ENCODE peak calls at places on chromosomes 5 and 9, in seven cellular contexts. R, E, I, O, Q, L and S are unnamed samples.
A peak's percentile ranks its signal among the peaks of the same experiment; 100 is the strongest.

GRCh38 chr5:170681013-170681433 is 102.5 kb upstream of the GABRP start:
- DNase-seq in R (no peak), E (peak; percentile 90), I (no peak), O (peak; percentile 2), Q (peak; percentile 65), L (no peak), S (no peak)

GRCh38 chr9:95506692-95507455 is 9.9 kb downstream of the PTCH1 start:
- DNase-seq in R (no peak), E (peak; percentile 68), I (peak; percentile 88), O (peak; percentile 55), Q (peak; percentile 75), L (no peak), S (peak; percentile 69)

GRCh38 chr5:173263566-173263965 is 28.6 kb upstream of the NKX2-5 start:
- DNase-seq in R (no peak), E (no peak), I (no peak), O (no peak), Q (no peak), L (no peak), S (no peak)

GRCh38 chr5:115418788-115419187 is 122.3 kb upstream of the CCDC112 start:
- DNase-seq in R (no peak), E (no peak), I (no peak), O (no peak), Q (no peak), L (no peak), S (no peak)

GRCh38 chr9:136006169-136006568 is 45.0 kb upstream of the UBAC1 start:
- DNase-seq in R (no peak), E (no peak), I (no peak), O (no peak), Q (no peak), L (no peak), S (no peak)

GRCh38 chr5:143106175-143106574 is 297.3 kb downstream of the NR3C1 start:
- DNase-seq in R (peak; percentile 20), E (peak; percentile 69), I (no peak), O (peak; percentile 21), Q (no peak), L (no peak), S (peak; percentile 83)

GRCh38 chr9:125538092-125538473 is 168.9 kb downstream of the MAPKAP1 start:
- DNase-seq in R (no peak), E (no peak), I (no peak), O (peak; percentile 79), Q (no peak), L (peak; percentile 74), S (peak; percentile 66)

GRCh38 chr9:32431196-32431595 is 46.8 kb downstream of the ACO1 start:
- DNase-seq in R (no peak), E (no peak), I (no peak), O (no peak), Q (no peak), L (no peak), S (no peak)

GRCh38 chr9:85745203-85745602 is 3.4 kb upstream of the AGTPBP1 start:
- DNase-seq in R (no peak), E (no peak), I (no peak), O (no peak), Q (no peak), L (no peak), S (no peak)

GRCh38 chr5:126386146-126386545 is 37.1 kb upstream of the GRAMD2B start:
- DNase-seq in R (no peak), E (no peak), I (no peak), O (no peak), Q (no peak), L (no peak), S (no peak)

GRCh38 chr9:77417570-77417969 is 230.6 kb downstream of the GNA14 start:
- DNase-seq in R (no peak), E (no peak), I (no peak), O (no peak), Q (no peak), L (no peak), S (peak; percentile 85)

GRCh38 chr5:134526483-134527155 is 1.1 kb downstream of the JADE2 start:
- DNase-seq in R (no peak), E (peak; percentile 79), I (peak; percentile 94), O (peak; percentile 63), Q (peak; percentile 91), L (peak; percentile 84), S (peak; percentile 69)

GRCh38 chr5:146205499-146206202 is 2.2 kb downstream of the RBM27 start:
- DNase-seq in R (no peak), E (no peak), I (no peak), O (no peak), Q (no peak), L (no peak), S (no peak)

GRCh38 chr5:2611561-2612096 is 139.8 kb downstream of the IRX2 start:
- DNase-seq in R (no peak), E (no peak), I (no peak), O (no peak), Q (no peak), L (no peak), S (no peak)

GRCh38 chr9:32524558-32525461 is 1.2 kb downstream of the RIGI start:
- DNase-seq in R (no peak), E (peak; percentile 24), I (peak; percentile 77), O (peak; percentile 20), Q (peak; percentile 65), L (no peak), S (no peak)

GRCh38 chr5:109885205-109885604 is 195.5 kb downstream of the MAN2A1 start:
- DNase-seq in R (no peak), E (no peak), I (no peak), O (no peak), Q (no peak), L (no peak), S (no peak)
- H3K27me3 ChIP-seq in R (no peaks in the 10 kb centered on the region), E (no peaks in the 10 kb centered on the region), I (no peaks in the 10 kb centered on the region), O (no peaks in the 10 kb centered on the region), Q (no peaks in the 10 kb centered on the region), L (no peaks in the 10 kb centered on the region), S (no peaks in the 10 kb centered on the region)

DNA sequence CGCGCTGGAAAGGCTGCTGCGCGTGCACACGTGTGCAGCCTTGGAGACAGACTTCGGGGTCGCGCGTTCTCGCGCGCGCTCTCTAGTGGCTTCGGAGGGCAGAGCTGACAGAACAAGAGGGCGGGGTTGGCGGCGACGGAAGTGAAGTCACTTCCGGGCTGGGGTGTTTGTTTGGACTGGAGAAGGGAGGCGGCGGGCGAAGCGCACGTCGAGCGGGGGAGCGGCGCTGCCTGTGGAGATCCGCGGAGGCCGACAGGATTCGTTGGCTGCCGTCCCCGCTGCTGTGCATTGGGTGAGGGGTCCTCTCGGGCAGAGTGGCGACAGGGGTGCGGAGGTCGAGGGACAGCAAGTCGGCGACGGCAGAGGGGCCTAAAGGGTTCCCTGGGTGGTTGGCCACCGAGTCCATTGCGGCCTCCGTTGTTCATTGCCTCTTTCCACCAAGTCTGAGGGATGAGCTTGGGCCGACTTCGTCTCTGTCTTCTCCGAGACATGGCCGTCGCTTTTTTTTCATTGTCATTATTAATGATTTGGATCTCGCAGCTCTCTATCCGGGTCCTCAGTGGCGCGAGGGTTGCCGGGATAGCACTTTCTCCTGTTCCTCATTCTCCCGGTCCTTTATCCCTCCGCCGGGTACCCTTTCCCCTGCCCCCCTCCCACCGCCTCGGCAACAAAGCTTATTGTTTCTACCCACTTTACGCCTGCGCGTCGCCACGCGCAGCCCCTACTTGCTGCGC is at the start of gene PAIP2:
- DNase-seq in R (peak; percentile 85), E (peak; percentile 99), I (peak; percentile 100), O (peak; percentile 87), Q (peak; percentile 98), L (peak; percentile 96), S (peak; percentile 98)
- H3K27me3 ChIP-seq in R (no peaks in the 10 kb centered on the region), E (no peaks in the 10 kb centered on the region), I (no peaks in the 10 kb centered on the region), O (no peaks in the 10 kb centered on the region), Q (no peaks in the 10 kb centered on the region), L (no peaks in the 10 kb centered on the region), S (no peaks in the 10 kb centered on the region)

GRCh38 chr5:33275921-33276705 is 164.7 kb upstream of the TARS1 start:
- DNase-seq in R (no peak), E (no peak), I (no peak), O (no peak), Q (no peak), L (no peak), S (peak; percentile 28)
- H3K27me3 ChIP-seq in R (no peaks in the 10 kb centered on the region), E (no peaks in the 10 kb centered on the region), I (no peaks in the 10 kb centered on the region), O (no peaks in the 10 kb centered on the region), Q (no peaks in the 10 kb centered on the region), L (no peaks in the 10 kb centered on the region), S (no peaks in the 10 kb centered on the region)

GRCh38 chr5:93586948-93587918 is 4.2 kb downstream of the NR2F1 start:
- DNase-seq in R (no peak), E (peak; percentile 63), I (no peak), O (no peak), Q (no peak), L (no peak), S (no peak)

GRCh38 chr5:93588586-93589347 is 5.7 kb downstream of the NR2F1 start:
- DNase-seq in R (no peak), E (peak; percentile 46), I (no peak), O (no peak), Q (no peak), L (no peak), S (no peak)

GRCh38 chr5:93589812-93590215 is 6.8 kb downstream of the NR2F1 start:
- DNase-seq in R (no peak), E (peak; percentile 29), I (no peak), O (no peak), Q (no peak), L (no peak), S (no peak)

GRCh38 chr5:93589348-93589662 is 6.3 kb downstream of the NR2F1 start:
- DNase-seq in R (no peak), E (no peak), I (no peak), O (no peak), Q (no peak), L (no peak), S (no peak)

GRCh38 chr5:93587919-93588585 is 5.0 kb downstream of the NR2F1 start:
- DNase-seq in R (no peak), E (peak; percentile 51), I (no peak), O (no peak), Q (no peak), L (no peak), S (no peak)
- H3K27me3 ChIP-seq in R (no peaks in the 10 kb centered on the region), E (peaks cover 89% of the 10 kb centered on the region), I (peaks cover 99% of the 10 kb centered on the region), O (peaks cover 88% of the 10 kb centered on the region), Q (no peaks in the 10 kb centered on the region), L (no peaks in the 10 kb centered on the region), S (no peaks in the 10 kb centered on the region)